ENCODE peak calls at places on chromosomes 7 and 10, in seven cellular contexts. Z, W, R, Q, L, P and T are unnamed samples.

GRCh38 chr7:130463553-130464434 is 23.0 kb upstream of the CEP41 start:
- DNase-seq in Z (no peak), L (no peak), Q (no peak), W (no peak), P (no peak), R (no peak), T (no peak)

GRCh38 chr10:119461380-119461779 is 81.1 kb downstream of the RGS10 start:
- DNase-seq in W (no peak), R (no peak), P (no peak), Z (peak; percentile 94), Q (no peak), L (no peak), T (no peak)

GRCh38 chr10:110444009-110444347 is 53.7 kb upstream of the DUSP5 start:
- DNase-seq in Q (no peak), P (no peak), R (no peak), L (no peak), Z (no peak), W (no peak), T (no peak)

GRCh38 chr7:79296553-79297320 is 156.7 kb downstream of the MAGI2 start:
- DNase-seq in W (no peak), R (no peak), L (no peak), Q (no peak), Z (peak; percentile 90), P (no peak), T (no peak)

GRCh38 chr7:44261239-44261638 is 60.5 kb downstream of the YKT6 start:
- DNase-seq in W (peak; percentile 58), P (no peak), R (no peak), L (no peak), Q (no peak), Z (no peak), T (no peak)

GRCh38 chr7:131544449-131545425 is 11.7 kb downstream of the PODXL start:
- DNase-seq in R (no peak), W (no peak), P (no peak), Z (no peak), L (no peak), Q (peak; percentile 44), T (no peak)

GRCh38 chr10:43249151-43249961 is 17.5 kb downstream of the RASGEF1A start:
- DNase-seq in P (peak; percentile 6), L (no peak), Z (no peak), R (peak; percentile 46), Q (no peak), W (no peak), T (peak; percentile 7)

GRCh38 chr10:124792998-124793352 is 1.3 kb upstream of the EEF1AKMT2 start:
- DNase-seq in R (no peak), P (no peak), Q (no peak), W (no peak), L (no peak), Z (no peak), T (no peak)

GRCh38 chr10:32244421-32245207 is 102.3 kb downstream of the EPC1 start:
- DNase-seq in R (no peak), L (no peak), W (peak; percentile 36), Q (no peak), P (no peak), Z (no peak), T (no peak)

GRCh38 chr7:33108931-33109757 is at the start of gene RP9:
- DNase-seq in Q (peak; percentile 87), L (peak; percentile 20), P (peak; percentile 25), W (peak; percentile 89), R (peak; percentile 88), Z (peak; percentile 43), T (peak; percentile 76)

GRCh38 chr10:34628174-34628802 is 186.8 kb downstream of the PARD3 start:
- DNase-seq in L (no peak), W (no peak), Q (no peak), P (no peak), R (no peak), Z (no peak), T (no peak)

GRCh38 chr7:140033036-140033435 is 29.7 kb downstream of the PARP12 start:
- DNase-seq in W (no peak), Z (peak; percentile 64), Q (no peak), R (no peak), L (no peak), P (no peak), T (no peak)

GRCh38 chr10:5551531-5552375 is 27.0 kb downstream of the CALML3 start:
- DNase-seq in Z (peak; percentile 95), W (peak; percentile 57), Q (no peak), P (no peak), L (no peak), R (peak; percentile 66), T (no peak)

GRCh38 chr7:17362439-17363095 is 64.1 kb downstream of the AHR start:
- DNase-seq in P (no peak), Z (no peak), Q (no peak), R (no peak), W (no peak), L (no peak), T (no peak)

GRCh38 chr10:7117806-7118674 is 292.8 kb downstream of the SFMBT2 start:
- DNase-seq in P (peak; percentile 59), R (no peak), L (no peak), Q (no peak), W (no peak), Z (no peak), T (no peak)

GRCh38 chr7:81990395-81990794 is 220.5 kb upstream of the HGF start:
- DNase-seq in R (no peak), Z (peak; percentile 72), L (no peak), W (no peak), P (no peak), Q (no peak), T (no peak)

GRCh38 chr10:17273403-17273802 is 45.4 kb downstream of the VIM start:
- DNase-seq in R (no peak), Q (no peak), W (no peak), Z (peak; percentile 92), P (no peak), L (no peak), T (no peak)

GRCh38 chr7:69211739-69212138 is 386.5 kb upstream of the AUTS2 start:
- DNase-seq in L (no peak), P (no peak), R (no peak), W (no peak), Z (no peak), Q (no peak), T (no peak)

GRCh38 chr7:30841801-30842541 is 69.7 kb upstream of the AQP1 start:
- DNase-seq in L (no peak), Q (no peak), R (no peak), Z (no peak), P (no peak), W (no peak), T (no peak)
- TF ChIP-seq CTCF in L (no peak), Q (no peak), R (no peak), Z (no peak), P (no peak), W (no peak), T (no peak)

GRCh38 chr10:120598377-120598776 is 141.3 kb downstream of the PLPP4 start:
- DNase-seq in R (no peak), W (no peak), P (no peak), Q (no peak), Z (no peak), L (no peak), T (no peak)
- TF ChIP-seq CTCF in R (no peak), W (no peak), P (no peak), Q (no peak), Z (peak; percentile 17), L (no peak), T (no peak)

DNA sequence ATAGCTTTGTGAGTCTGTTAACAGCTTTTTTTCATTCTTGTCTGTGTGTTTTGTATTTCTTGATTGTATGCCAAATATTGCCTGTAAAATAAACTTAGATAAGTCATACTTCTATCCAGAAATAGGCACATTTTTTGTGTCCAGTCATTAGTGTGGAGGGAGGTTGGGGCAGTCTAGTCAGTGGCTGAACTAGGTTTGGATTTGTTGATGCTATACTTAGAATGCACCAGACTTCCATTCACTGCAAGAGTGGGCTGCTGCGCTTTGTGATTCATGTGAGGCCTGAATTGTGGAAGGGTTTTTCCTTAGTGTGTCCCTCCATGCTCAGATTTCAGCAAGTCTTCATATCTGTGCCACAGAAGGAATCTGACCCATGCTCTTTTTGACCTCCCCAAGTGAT is 50.0 kb downstream of the TRUB1 start:
- DNase-seq in P (no peak), L (no peak), R (no peak), Z (no peak), Q (no peak), W (no peak), T (no peak)
- TF ChIP-seq CTCF in P (no peak), L (no peak), R (no peak), Z (no peak), Q (no peak), W (no peak), T (no peak)

GRCh38 chr7:155862516-155863257 is 50.4 kb upstream of the SHH start:
- DNase-seq in P (no peak), R (no peak), Z (no peak), Q (no peak), W (no peak), L (no peak), T (no peak)
- TF ChIP-seq CTCF in P (no peak), R (peak; percentile 18), Z (peak; percentile 51), Q (no peak), W (no peak), L (no peak), T (peak; percentile 42)

DNA sequence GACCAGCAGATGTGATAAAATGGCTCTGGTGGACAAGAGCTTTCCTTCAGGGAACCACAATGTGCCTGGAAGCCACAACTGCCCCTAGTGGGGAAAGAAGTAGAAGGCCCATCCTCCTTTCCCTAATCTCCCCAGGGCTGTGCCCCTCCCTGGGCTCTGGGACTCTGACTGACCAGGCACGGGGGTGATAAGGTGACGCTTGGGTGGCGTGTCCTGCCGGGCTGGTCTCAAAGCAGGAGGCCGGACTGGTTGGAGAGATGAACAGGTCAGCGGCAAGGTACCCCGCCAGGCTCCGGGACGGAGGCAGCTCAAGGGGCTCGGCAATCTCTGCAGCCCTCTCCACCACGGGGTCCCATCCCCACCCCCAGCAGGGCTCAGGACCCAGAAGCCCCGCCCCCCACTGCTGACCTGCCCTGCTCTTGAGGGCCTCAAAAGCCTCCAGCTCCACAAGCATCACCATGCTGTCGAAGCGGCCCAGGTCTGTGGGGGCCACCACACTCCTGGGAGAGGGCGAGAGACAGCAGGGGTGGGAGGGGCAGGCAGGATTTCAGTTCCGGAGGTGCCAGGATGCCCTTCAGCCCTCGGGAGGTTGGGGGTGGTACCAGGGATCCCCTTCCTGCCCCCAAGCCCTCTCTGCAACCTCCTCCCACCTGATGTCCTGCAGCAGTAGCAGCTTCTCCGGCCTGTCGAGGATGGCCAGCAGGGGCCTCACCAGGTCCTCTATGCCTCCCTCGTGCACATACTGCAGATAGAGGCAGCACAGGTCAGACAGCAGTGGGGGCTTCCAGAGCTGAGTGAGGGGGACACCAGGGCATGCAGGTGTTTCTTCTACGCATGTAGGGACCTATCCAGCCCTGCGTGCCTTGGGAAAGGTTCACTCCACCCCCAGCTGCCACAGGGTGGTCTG is 12.2 kb downstream of the LZTS2 start:
- DNase-seq in Q (peak; percentile 33), L (no peak), W (no peak), R (no peak), P (no peak), Z (no peak), T (no peak)
- TF ChIP-seq CTCF in Q (peak; percentile 18), L (no peak), W (no peak), R (peak; percentile 22), P (peak; percentile 22), Z (peak; percentile 45), T (peak; percentile 50)